ENCODE peak calls at places on chromosomes 11 and 22, in four cellular contexts. S is fibroblast of lung, F is HepG2, B is transverse colon. E is an unnamed sample.

GRCh38 chr11:114501901-114502300 is 57.8 kb downstream of the NXPE1 start:
- DNase-seq in S (no peak), F (no peak), B (no peak), E (no peak)

GRCh38 chr11:13120691-13121090 is 111.6 kb downstream of the RASSF10 start:
- DNase-seq in S (peak; percentile 71), F (no peak), B (no peak), E (no peak)

GRCh38 chr22:48979482-48979881 is 848.2 kb downstream of the BRD1 start:
- DNase-seq in S (no peak), F (peak; percentile 18), B (no peak), E (no peak)

GRCh38 chr22:46845281-46846153 is 83.1 kb downstream of the TBC1D22A start:
- DNase-seq in S (peak; percentile 86), F (no peak), B (no peak), E (no peak)

GRCh38 chr11:32494629-32495028 is 59.3 kb upstream of the WT1 start:
- DNase-seq in S (no peak), F (no peak), B (no peak), E (no peak)

GRCh38 chr22:49997932-49998717 is 14.4 kb downstream of the IL17REL start:
- DNase-seq in S (no peak), F (no peak), B (no peak), E (no peak)

GRCh38 chr11:103091441-103091809 is 535 bp downstream of the DCUN1D5 start:
- DNase-seq in S (peak; percentile 27), F (peak; percentile 32), B (peak; percentile 35), E (no peak)

GRCh38 chr22:37711490-37711889 is 14.6 kb downstream of the TRIOBP start:
- DNase-seq in S (no peak), F (no peak), B (no peak), E (no peak)

GRCh38 chr22:22099194-22099486 is 116.6 kb upstream of the TOP3B start:
- DNase-seq in S (no peak), F (no peak), B (no peak), E (no peak)

GRCh38 chr11:32107647-32108046 is 16.8 kb downstream of the RCN1 start:
- DNase-seq in S (no peak), F (no peak), B (no peak), E (no peak)

GRCh38 chr11:3138178-3139085 is 26.7 kb downstream of the OSBPL5 start:
- DNase-seq in S (no peak), F (no peak), B (no peak), E (no peak)

GRCh38 chr22:46462726-46463371 is 74.6 kb downstream of the CELSR1 start:
- DNase-seq in S (no peak), F (no peak), B (no peak), E (no peak)

GRCh38 chr11:72072348-72072747 is 8.0 kb downstream of the NUMA1 start:
- DNase-seq in S (peak; percentile 71), F (peak; percentile 44), B (no peak), E (peak; percentile 25)

GRCh38 chr11:43359432-43359818 is 705 bp downstream of the TTC17 start:
- DNase-seq in S (peak; percentile 41), F (peak; percentile 16), B (peak; percentile 30), E (no peak)

E was measured in AG09319.